ENCODE peak calls at places on chromosomes 7 and 10, in four cellular contexts. One of them, this sample, is unnamed.

GRCh38 chr10:93392111-93392510 is 90.0 kb downstream of the MYOF start:
- DNase-seq in foreskin fibroblast: no peak
- DNase-seq in H54: no peak
- DNase-seq in fibroblast of the conjunctiva: no peak
- DNase-seq in this sample: no peak

GRCh38 chr7:111927383-111928019 is 278.7 kb downstream of the DOCK4 start:
- DNase-seq in H54: no peak
- DNase-seq in fibroblast of the conjunctiva: no peak
- DNase-seq in foreskin fibroblast: no peak
- DNase-seq in this sample: no peak

GRCh38 chr10:107806006-107806405 is 641.5 kb upstream of the SORCS1 start:
- DNase-seq in H54: no peak
- DNase-seq in foreskin fibroblast: no peak
- DNase-seq in fibroblast of the conjunctiva: no peak
- DNase-seq in this sample: no peak

GRCh38 chr7:47337531-47337930 is 244.4 kb downstream of the TNS3 start:
- DNase-seq in foreskin fibroblast: no peak
- DNase-seq in fibroblast of the conjunctiva: no peak
- DNase-seq in H54: no peak
- DNase-seq in this sample: no peak

GRCh38 chr7:80641548-80641947 is 3.1 kb downstream of the CD36 start:
- DNase-seq in H54: no peak
- DNase-seq in fibroblast of the conjunctiva: peak
- DNase-seq in foreskin fibroblast: peak
- DNase-seq in this sample: no peak

GRCh38 chr7:148286150-148286549 is 304.4 kb upstream of the C7orf33 start:
- DNase-seq in fibroblast of the conjunctiva: no peak
- DNase-seq in foreskin fibroblast: no peak
- DNase-seq in H54: no peak
- DNase-seq in this sample: no peak

GRCh38 chr7:17624379-17624778 is 315.9 kb downstream of the SNX13 start:
- DNase-seq in H54: no peak
- DNase-seq in fibroblast of the conjunctiva: no peak
- DNase-seq in foreskin fibroblast: no peak
- DNase-seq in this sample: no peak

GRCh38 chr7:76260171-76260703 is 42.2 kb upstream of the HSPB1 start:
- DNase-seq in fibroblast of the conjunctiva: no peak
- DNase-seq in foreskin fibroblast: no peak
- DNase-seq in H54: no peak
- DNase-seq in this sample: no peak

GRCh38 chr10:36882781-36883180 is 242.6 kb upstream of the ANKRD30A start:
- DNase-seq in fibroblast of the conjunctiva: no peak
- DNase-seq in foreskin fibroblast: no peak
- DNase-seq in H54: no peak
- DNase-seq in this sample: no peak

GRCh38 chr7:155457544-155458316 is at the start of gene EN2:
- DNase-seq in foreskin fibroblast: no peak
- DNase-seq in H54: no peak
- DNase-seq in fibroblast of the conjunctiva: no peak
- DNase-seq in this sample: no peak